ENCODE peak calls at places on chromosomes 4 and X, in four cellular contexts. E, Q, N and M are unnamed samples.

GRCh38 chrX:152928761-152929400 is 31.0 kb downstream of the ZNF185 start:
- DNase-seq in E (no peak), Q (no peak), N (no peak), M (no peak)

GRCh38 chrX:11447418-11447817 is 154.2 kb downstream of the AMELX start:
- DNase-seq in E (no peak), Q (peak), N (no peak), M (no peak)

GRCh38 chr4:99186029-99186428 is 33.0 kb downstream of the ADH6 start:
- DNase-seq in E (no peak), Q (no peak), N (no peak), M (no peak)

GRCh38 chr4:114563536-114564315 is 34.9 kb upstream of the UGT8 start:
- DNase-seq in E (no peak), Q (no peak), N (peak), M (no peak)

GRCh38 chr4:76280488-76281441 is 25.8 kb upstream of the STBD1 start:
- DNase-seq in E (no peak), Q (no peak), N (no peak), M (no peak)

GRCh38 chrX:107541244-107541643 is 87.1 kb upstream of the PRPS1 start:
- DNase-seq in E (no peak), Q (peak), N (no peak), M (no peak)

GRCh38 chrX:140762061-140762460 is 52.5 kb downstream of the LINC00632 start:
- DNase-seq in E (peak), Q (peak), N (peak), M (peak)

GRCh38 chr4:111359602-111360001 is 736.7 kb upstream of the PITX2 start:
- DNase-seq in E (no peak), Q (no peak), N (no peak), M (no peak)

GRCh38 chr4:142645478-142646108 is 200.5 kb downstream of the INPP4B start:
- DNase-seq in E (no peak), Q (no peak), N (no peak), M (no peak)

GRCh38 chrX:103404225-103405008 is 28.1 kb downstream of the BEX3 start:
- DNase-seq in E (peak), Q (peak), N (peak), M (peak)

GRCh38 chr4:38294238-38294637 is 334.0 kb downstream of the PTTG2 start:
- DNase-seq in E (no peak), Q (no peak), N (no peak), M (no peak)

GRCh38 chr4:3115637-3116300 is 41.3 kb downstream of the HTT start:
- DNase-seq in E (no peak), Q (peak), N (no peak), M (no peak)

GRCh38 chr4:139506774-139507173 is 49.2 kb downstream of the SETD7 start:
- DNase-seq in E (no peak), Q (no peak), N (no peak), M (no peak)

GRCh38 chr4:69224891-69225290 is 10.3 kb upstream of the UGT2B11 start:
- DNase-seq in E (no peak), Q (no peak), N (peak), M (no peak)

GRCh38 chr4:41120297-41121217 is 93.8 kb downstream of the APBB2 start:
- DNase-seq in E (no peak), Q (peak), N (no peak), M (no peak)
- H3K4me2 ChIP-seq in E (no peak), Q (peak), N (no peak), M (no peak)

DNA sequence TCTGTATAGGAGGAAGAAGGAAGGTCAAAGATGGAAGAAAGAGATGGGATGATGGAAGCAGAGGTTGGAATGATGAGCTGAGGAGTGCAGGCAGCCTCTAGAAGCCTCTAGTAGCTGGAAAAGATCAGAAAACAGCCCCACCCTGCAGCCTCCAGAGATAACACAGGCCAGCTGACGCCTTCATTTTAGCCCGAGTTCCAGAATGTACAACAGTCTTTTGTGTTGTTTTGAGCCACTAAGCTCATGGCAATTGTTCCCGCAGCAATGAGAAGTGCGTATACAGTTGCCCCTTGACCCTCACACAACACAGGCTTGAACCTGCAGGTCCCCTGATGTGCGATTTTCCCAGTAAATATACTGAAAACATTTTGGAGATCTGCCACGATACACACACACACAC is 72.0 kb downstream of the WFS1 start:
- DNase-seq in E (no peak), Q (no peak), N (no peak), M (no peak)
- H3K4ac ChIP-seq in E (no peak), Q (no peak), N (no peak), M (no peak)

GRCh38 chrX:13077168-13077567 is 32.7 kb upstream of the FAM9C start:
- DNase-seq in E (no peak), Q (peak), N (no peak), M (no peak)

GRCh38 chrX:13081385-13082285 is 37.2 kb upstream of the FAM9C start:
- DNase-seq in E (no peak), Q (peak), N (no peak), M (no peak)

GRCh38 chrX:13076176-13076956 is 31.9 kb upstream of the FAM9C start:
- DNase-seq in E (no peak), Q (peak), N (no peak), M (no peak)

GRCh38 chrX:13080128-13080795 is 35.8 kb upstream of the FAM9C start:
- DNase-seq in E (no peak), Q (no peak), N (no peak), M (no peak)

DNA sequence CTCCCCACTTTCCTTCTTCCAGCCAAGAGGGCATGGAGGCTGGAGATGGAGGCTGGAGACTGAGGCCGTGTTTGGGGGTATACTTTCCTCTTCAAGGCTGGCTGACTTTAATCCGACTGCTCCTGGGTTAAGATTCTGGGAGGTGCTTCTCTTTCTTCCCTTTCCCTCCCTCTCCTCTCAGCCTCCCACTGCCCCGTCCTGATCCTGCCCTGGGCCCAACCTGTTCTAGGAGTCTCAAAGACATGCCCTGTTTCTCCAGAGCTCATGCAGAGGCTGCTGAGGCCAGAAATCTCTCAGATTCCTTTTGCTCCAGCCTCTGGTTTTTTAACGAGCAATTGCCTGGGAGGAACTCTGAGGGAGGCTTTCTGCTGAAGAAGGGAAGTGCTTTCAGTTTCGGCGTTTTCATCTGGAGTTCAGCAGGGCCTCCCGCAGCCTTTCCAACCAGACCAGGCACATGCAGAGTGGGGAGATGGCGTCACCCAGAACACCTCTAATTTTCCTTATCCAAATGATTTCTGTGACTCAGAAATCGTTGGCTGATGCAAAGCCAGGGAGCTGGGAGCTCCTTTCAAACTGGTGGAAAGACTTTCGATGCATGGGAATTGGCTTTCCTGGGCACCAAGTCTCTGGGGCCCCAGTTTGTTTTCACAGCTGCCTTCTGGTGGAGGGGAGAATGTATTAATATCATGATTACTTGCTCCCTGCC is 34.5 kb upstream of the FAM9C start:
- DNase-seq in E (no peak), Q (peak), N (no peak), M (no peak)
- H2AK5ac ChIP-seq in E (no peak), Q (peak), N (no peak), M (no peak)

GRCh38 chrX:46628406-46629371 is 55.1 kb downstream of the CHST7 start:
- DNase-seq in E (no peak), Q (peak), N (no peak), M (no peak)
- H3K4me2 ChIP-seq in E (no peak), Q (no peak), N (no peak), M (no peak)

GRCh38 chr4:183522821-183523220 is 18.0 kb downstream of the ING2 start:
- DNase-seq in E (no peak), Q (no peak), N (no peak), M (no peak)
- H3K4ac ChIP-seq in E (no peak), Q (no peak), N (no peak), M (no peak)

DNA sequence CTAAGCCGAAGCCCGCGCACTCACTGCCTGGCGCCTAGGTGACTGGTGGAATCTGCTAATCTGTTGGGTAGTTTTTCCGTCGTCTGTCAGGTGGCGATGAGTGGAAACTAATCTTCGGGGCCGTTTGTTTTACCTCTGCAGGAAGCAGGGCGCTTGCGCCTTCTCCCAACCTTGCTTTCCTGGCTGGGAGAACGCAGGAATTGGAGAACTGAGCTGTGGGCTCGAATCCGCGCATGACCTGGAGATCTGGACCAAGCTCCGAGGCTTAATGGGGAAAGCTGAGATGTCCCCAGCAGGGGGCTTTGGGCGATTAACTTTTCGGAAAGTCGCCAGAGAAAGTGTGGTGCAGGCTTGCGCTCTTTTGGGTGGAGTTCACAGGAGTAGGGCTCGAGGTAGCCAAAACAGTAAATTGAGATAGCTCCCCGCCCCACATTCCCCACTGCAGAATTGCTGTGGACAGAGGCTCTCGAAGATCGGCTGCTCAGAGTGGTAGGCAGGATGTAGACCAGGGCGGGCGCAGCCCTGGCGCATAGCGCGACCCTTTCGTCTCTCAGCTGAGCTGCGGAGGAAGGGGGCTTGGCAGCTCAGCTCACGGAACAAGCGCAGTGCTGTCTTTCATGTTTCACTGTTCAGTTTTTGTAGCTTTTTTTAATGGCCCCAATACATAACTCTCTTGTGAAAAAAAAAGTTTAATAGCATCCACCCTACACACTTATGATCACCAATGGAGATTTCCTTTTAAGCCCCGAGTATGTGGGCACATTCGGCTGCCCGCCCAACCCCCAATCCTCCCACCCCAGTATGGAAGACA is 2.7 kb upstream of the FGF5 start:
- DNase-seq in E (peak), Q (no peak), N (peak), M (no peak)
- H2AK5ac ChIP-seq in E (no peak), Q (peak), N (no peak), M (no peak)

GRCh38 chr4:8238061-8238511 is 31.5 kb upstream of the HTRA3 start:
- DNase-seq in E (no peak), Q (no peak), N (no peak), M (no peak)
- H3K4me2 ChIP-seq in E (no peak), Q (no peak), N (no peak), M (no peak)